ENCODE peak calls at places on chromosomes 16 and 17, in four cellular contexts. Y is GM23338, D is stomach, G is cardiac muscle cell. K is an unnamed sample.

GRCh38 chr16:72073831-72074230 is 10.8 kb downstream of the HPR start:
- DNase-seq in Y (no peak), D (peak; percentile 31), G (no peak), K (no peak)

GRCh38 chr16:59535298-59535697 is 801.2 kb upstream of the GOT2 start:
- DNase-seq in Y (peak; percentile 33), D (no peak), G (peak; percentile 77), K (no peak)

GRCh38 chr16:77408607-77409006 is 26.2 kb downstream of the ADAMTS18 start:
- DNase-seq in Y (no peak), D (no peak), G (no peak), K (no peak)

GRCh38 chr16:17177242-17177967 is 293.4 kb downstream of the XYLT1 start:
- DNase-seq in Y (no peak), D (no peak), G (no peak), K (peak; percentile 44)

GRCh38 chr17:42403150-42403549 is 14.9 kb upstream of the STAT3 start:
- DNase-seq in Y (peak; percentile 74), D (peak; percentile 28), G (peak; percentile 49), K (peak; percentile 78)

GRCh38 chr17:3959295-3959899 is 4.8 kb downstream of the ATP2A3 start:
- DNase-seq in Y (no peak), D (peak; percentile 66), G (no peak), K (no peak)

GRCh38 chr17:72349508-72350472 is 229.0 kb downstream of the SOX9 start:
- DNase-seq in Y (no peak), D (no peak), G (no peak), K (no peak)

GRCh38 chr17:31825961-31826691 is 32.9 kb downstream of the COPRS start:
- DNase-seq in Y (no peak), D (no peak), G (no peak), K (no peak)

GRCh38 chr16:2702871-2703745 is 16.9 kb downstream of the PRSS27 start:
- DNase-seq in Y (no peak), D (peak; percentile 71), G (no peak), K (no peak)

GRCh38 chr17:45849536-45849990 is 4.9 kb downstream of the SPPL2C start:
- DNase-seq in Y (no peak), D (no peak), G (no peak), K (no peak)

GRCh38 chr17:67477687-67478086 is 100.6 kb downstream of the PITPNC1 start:
- DNase-seq in Y (no peak), D (no peak), G (no peak), K (no peak)

GRCh38 chr17:47949951-47950350 is 7.7 kb downstream of the PRR15L start:
- DNase-seq in Y (peak; percentile 17), D (peak; percentile 86), G (no peak), K (no peak)

GRCh38 chr17:64709481-64709880 is 47.4 kb upstream of the SMURF2 start:
- DNase-seq in Y (no peak), D (no peak), G (no peak), K (no peak)

GRCh38 chr17:64706224-64707076 is 44.3 kb upstream of the SMURF2 start:
- DNase-seq in Y (no peak), D (no peak), G (no peak), K (no peak)

GRCh38 chr17:64702815-64703214 is 40.7 kb upstream of the SMURF2 start:
- DNase-seq in Y (no peak), D (no peak), G (no peak), K (no peak)

GRCh38 chr17:64707077-64707591 is 45.0 kb upstream of the SMURF2 start:
- DNase-seq in Y (peak; percentile 36), D (peak; percentile 77), G (peak; percentile 21), K (peak; percentile 42)
- H3K27ac ChIP-seq in Y (no peak overlapping the region), D (no peak overlapping the region), G (no peak overlapping the region), K (no peak overlapping the region)

GRCh38 chr16:85057948-85058347 is 30.4 kb downstream of the KIAA0513 start:
- DNase-seq in Y (no peak), D (no peak), G (peak; percentile 81), K (no peak)

GRCh38 chr16:85054948-85055502 is 27.4 kb downstream of the KIAA0513 start:
- DNase-seq in Y (no peak), D (no peak), G (no peak), K (no peak)

GRCh38 chr16:85057212-85057889 is 29.8 kb downstream of the KIAA0513 start:
- DNase-seq in Y (peak; percentile 72), D (peak; percentile 42), G (peak; percentile 52), K (peak; percentile 37)

GRCh38 chr16:85055503-85056210 is 28.1 kb downstream of the KIAA0513 start:
- DNase-seq in Y (no peak), D (peak; percentile 64), G (peak; percentile 61), K (no peak)

DNA sequence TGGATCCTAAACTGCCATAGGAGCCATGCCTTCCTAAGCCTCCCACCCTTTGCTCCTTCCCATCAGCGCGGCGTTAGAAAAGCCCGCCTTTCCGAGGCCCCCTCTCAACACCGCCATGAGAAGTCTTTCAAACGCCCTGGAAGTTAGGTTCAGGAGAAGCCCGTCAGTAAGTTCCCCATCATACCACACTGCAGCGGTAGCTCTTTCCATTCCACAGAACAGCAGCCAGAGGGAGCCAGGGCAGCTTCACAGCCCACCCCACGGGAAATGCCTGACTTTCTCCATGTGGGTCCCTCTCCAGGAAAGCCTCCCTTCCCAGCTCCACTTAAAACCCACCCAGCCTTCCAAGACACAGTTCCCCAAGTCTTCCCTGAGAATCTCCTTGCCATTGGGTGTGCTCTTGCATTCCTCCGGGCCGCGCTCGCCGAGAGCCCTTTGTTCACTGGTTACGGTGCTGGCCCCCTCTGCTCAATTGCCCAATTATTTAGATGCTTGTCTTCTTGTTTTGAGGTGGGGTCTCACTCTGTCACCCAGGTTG is 28.7 kb downstream of the KIAA0513 start:
- DNase-seq in Y (peak; percentile 56), D (no peak), G (peak; percentile 49), K (peak; percentile 10)
- H3K4me3 ChIP-seq in Y (no peak overlapping the region), D (peak overlapping the region; percentile 1), G (no peak overlapping the region), K (no peak overlapping the region)

GRCh38 chr16:68357521-68357922 is 46.7 kb downstream of the PRMT7 start:
- DNase-seq in Y (no peak), D (no peak), G (no peak), K (no peak)

GRCh38 chr16:68355447-68356248 is 44.8 kb downstream of the PRMT7 start:
- DNase-seq in Y (peak; percentile 76), D (no peak), G (no peak), K (no peak)

GRCh38 chr16:68353366-68353765 is 42.5 kb downstream of the PRMT7 start:
- DNase-seq in Y (no peak), D (no peak), G (no peak), K (no peak)

GRCh38 chr16:68356249-68356918 is 45.6 kb downstream of the PRMT7 start:
- DNase-seq in Y (no peak), D (no peak), G (no peak), K (no peak)

DNA sequence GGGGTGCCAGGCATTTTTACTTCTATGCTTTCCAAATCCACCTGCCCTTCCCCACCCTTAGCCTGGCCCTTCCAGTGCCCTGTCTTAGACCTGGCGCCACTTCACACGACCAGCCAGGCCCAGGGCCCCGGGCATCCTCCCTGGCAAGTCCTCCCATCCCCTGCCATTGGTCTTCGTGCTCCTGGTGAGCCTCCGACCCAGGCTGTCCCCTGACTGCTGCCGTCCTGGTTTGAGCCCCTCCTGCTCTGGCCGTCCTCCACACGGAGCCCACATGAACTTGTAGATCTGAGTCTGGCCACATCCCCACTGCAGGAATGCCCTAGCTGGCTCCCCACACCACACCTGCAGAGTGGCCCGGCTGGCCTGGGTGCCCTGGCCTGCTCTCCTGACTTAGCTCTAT is 44.0 kb downstream of the PRMT7 start:
- DNase-seq in Y (no peak), D (no peak), G (no peak), K (no peak)
- H3K36me3 ChIP-seq in Y (peaks cover 7% of the 10 kb centered on the region), D (peaks cover 69% of the 10 kb centered on the region), G (peaks cover 14% of the 10 kb centered on the region), K (peaks cover 47% of the 10 kb centered on the region)

GRCh38 chr17:64123114-64123513 is 6.8 kb downstream of the ERN1 start:
- DNase-seq in Y (no peak), D (no peak), G (no peak), K (no peak)

GRCh38 chr17:64120159-64120558 is 9.8 kb downstream of the ERN1 start:
- DNase-seq in Y (no peak), D (no peak), G (no peak), K (no peak)

GRCh38 chr17:64115871-64116534 is 13.9 kb downstream of the ERN1 start:
- DNase-seq in Y (no peak), D (peak; percentile 65), G (no peak), K (no peak)

GRCh38 chr17:64115043-64115698 is 14.8 kb downstream of the ERN1 start:
- DNase-seq in Y (no peak), D (peak; percentile 60), G (no peak), K (no peak)

GRCh38 chr17:64118452-64118979 is 11.4 kb downstream of the ERN1 start:
- DNase-seq in Y (no peak), D (peak; percentile 77), G (peak; percentile 26), K (no peak)
- H3K27ac ChIP-seq in Y (no peak overlapping the region), D (peak overlapping the region; percentile 43), G (peak overlapping the region; percentile 11), K (no peak overlapping the region)

DNA sequence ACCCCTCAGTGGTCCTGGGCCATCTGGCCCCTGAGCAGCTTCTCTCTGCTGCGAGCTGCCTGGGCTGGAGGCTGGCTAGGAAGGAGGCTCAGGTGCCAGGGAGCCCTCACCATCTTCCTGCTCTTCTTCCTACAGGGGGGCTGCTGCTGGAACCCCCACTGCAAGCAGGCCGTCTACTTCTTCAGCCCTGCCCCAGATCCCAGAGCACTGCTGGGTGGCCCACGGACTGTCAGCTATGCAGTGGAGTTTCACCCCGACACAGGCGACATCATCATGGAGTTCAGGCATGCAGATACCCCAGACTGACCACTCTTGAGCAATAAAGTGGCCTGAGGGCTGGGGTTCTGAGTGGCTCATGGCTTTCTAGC is 46.1 kb downstream of the PRMT7 start:
- DNase-seq in Y (no peak), D (no peak), G (no peak), K (no peak)
- H3K4me3 ChIP-seq in Y (no peak overlapping the region), D (no peak overlapping the region), G (no peak overlapping the region), K (no peak overlapping the region)

DNA sequence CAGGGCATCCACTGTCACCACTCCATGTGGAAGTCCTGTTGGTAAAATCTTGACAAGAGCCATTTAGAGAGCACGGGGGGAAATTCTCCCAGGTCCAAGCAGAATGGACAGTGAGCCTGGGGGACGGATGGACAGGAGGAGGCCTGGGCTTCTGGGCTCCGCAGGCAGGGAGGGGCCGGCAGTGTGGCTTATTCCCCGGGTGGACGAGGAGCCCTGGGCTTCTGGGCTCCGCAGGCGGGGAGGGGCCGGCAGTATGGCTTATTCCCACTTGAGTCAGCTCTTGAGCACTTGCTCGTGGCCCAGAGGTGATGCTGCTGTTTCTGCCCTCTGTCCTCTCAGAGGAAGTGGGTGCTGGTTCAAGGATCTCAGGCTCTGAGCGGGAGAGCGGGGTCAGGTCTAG is 22.2 kb upstream of the RPL13 start:
- DNase-seq in Y (no peak), D (no peak), G (no peak), K (no peak)
- H3K36me3 ChIP-seq in Y (peaks cover 22% of the 10 kb centered on the region), D (peaks cover 50% of the 10 kb centered on the region), G (peaks cover 20% of the 10 kb centered on the region), K (peaks cover 5% of the 10 kb centered on the region)